ENCODE peak calls at places on chromosomes 11 and 22, in nine cellular contexts. L is testis; Q is activated T-helper 1 cell treated with anti-CD3 and anti-CD28 coated beads, Interleukin-12 subunit alpha, Interleukin-12 subunit beta, Interleukin-2, Interleukin-4 antibody, amounts not matched to agents 30 ng/mL and 10 ng/mL and 1 ng/mL, durations not matched to agents 14 hours and 24 hours and 36 hours; Z is GM04503; W is left ventricle myocardium superior; H is tibial artery; G is fibroblast of lung; E is KG1; N is NCI-H510A treated with DMSO at 0.1 percent for 48 hours. U is an unnamed sample.

GRCh38 chr11:117843666-117844484 is 19.3 kb upstream of the FXYD2 start:
- DNase-seq in L (peak; percentile 93), Q (peak; percentile 63), Z (peak; percentile 1), W (peak; percentile 90), H (peak; percentile 81), G (peak; percentile 49), E (peak; percentile 69), N (peak; percentile 74), U (peak; percentile 77)

GRCh38 chr11:132744771-132745170 is 787.5 kb downstream of the OPCML start:
- DNase-seq in L (no peak), Q (no peak), Z (peak; percentile 59), W (no peak), H (no peak), G (peak; percentile 78), E (no peak), N (no peak), U (no peak)

GRCh38 chr11:14336507-14337503 is 22.2 kb downstream of the RRAS2 start:
- DNase-seq in L (no peak), Q (no peak), Z (peak; percentile 79), W (no peak), H (no peak), G (peak; percentile 95), E (no peak), N (no peak), U (no peak)

GRCh38 chr11:2222479-2222878 is 47.9 kb downstream of the ASCL2 start:
- DNase-seq in L (peak; percentile 52), Q (no peak), Z (no peak), W (no peak), H (no peak), G (no peak), E (no peak), N (no peak), U (no peak)

GRCh38 chr22:40187389-40187788 is 9.7 kb downstream of the TNRC6B start:
- DNase-seq in L (no peak), Q (no peak), Z (no peak), W (no peak), H (no peak), G (no peak), E (no peak), N (no peak), U (no peak)

GRCh38 chr22:20968281-20968977 is 1.4 kb downstream of the AIFM3 start:
- DNase-seq in L (no peak), Q (no peak), Z (no peak), W (no peak), H (no peak), G (no peak), E (no peak), N (no peak), U (no peak)

GRCh38 chr11:133955945-133956421 is 785 bp downstream of the IGSF9B start:
- DNase-seq in L (no peak), Q (no peak), Z (no peak), W (peak; percentile 62), H (no peak), G (no peak), E (no peak), N (no peak), U (peak; percentile 28)

GRCh38 chr11:8333431-8334401 is 70.0 kb upstream of the LMO1 start:
- DNase-seq in L (no peak), Q (no peak), Z (no peak), W (no peak), H (no peak), G (peak; percentile 28), E (no peak), N (no peak), U (no peak)

GRCh38 chr22:42644422-42645340 is 4.3 kb upstream of the ATP5MGL start:
- DNase-seq in L (peak; percentile 61), Q (no peak), Z (no peak), W (peak; percentile 76), H (peak; percentile 70), G (peak; percentile 36), E (no peak), N (no peak), U (no peak)

GRCh38 chr11:131370090-131370751 is at the start of gene NTM:
- DNase-seq in L (peak; percentile 44), Q (no peak), Z (peak; percentile 4), W (peak; percentile 62), H (peak; percentile 52), G (peak; percentile 68), E (no peak), N (no peak), U (no peak)

GRCh38 chr11:95505927-95506426 is 275.0 kb upstream of the SESN3 start:
- DNase-seq in L (no peak), Q (no peak), Z (no peak), W (no peak), H (no peak), G (peak; percentile 91), E (no peak), N (no peak), U (no peak)

GRCh38 chr11:97772696-97773095 is 1248.1 kb upstream of the CNTN5 start:
- DNase-seq in L (no peak), Q (no peak), Z (no peak), W (no peak), H (no peak), G (no peak), E (no peak), N (no peak), U (no peak)

GRCh38 chr11:34105957-34106504 is 602 bp downstream of the NAT10 start:
- DNase-seq in L (no peak), Q (no peak), Z (no peak), W (no peak), H (no peak), G (peak; percentile 34), E (no peak), N (no peak), U (no peak)

GRCh38 chr11:130798280-130798679 is 118.0 kb downstream of the SNX19 start:
- DNase-seq in L (no peak), Q (no peak), Z (peak; percentile 93), W (no peak), H (no peak), G (peak; percentile 99), E (no peak), N (no peak), U (no peak)

GRCh38 chr11:19832166-19832750 is 119.6 kb downstream of the NAV2 start:
- DNase-seq in L (no peak), Q (no peak), Z (no peak), W (no peak), H (no peak), G (no peak), E (no peak), N (no peak), U (no peak)

GRCh38 chr22:50418624-50419023 is 56.2 kb downstream of the SBF1 start:
- DNase-seq in L (no peak), Q (no peak), Z (no peak), W (no peak), H (no peak), G (no peak), E (no peak), N (no peak), U (no peak)

GRCh38 chr11:96486890-96487633 is 97.2 kb downstream of the JRKL start:
- DNase-seq in L (no peak), Q (no peak), Z (no peak), W (no peak), H (no peak), G (peak; percentile 36), E (no peak), N (no peak), U (no peak)